ENCODE peak calls at places on chromosome 1, in ten cellular contexts. H, F, M, W, J, N, K, Q, O and E are unnamed samples. For H3K4me1, the result is how much of the 10 kb centered on the place peaks cover.

GRCh38 chr1:178465011-178465410 is 31.8 kb downstream of the CLEC20A start:
- DNase-seq in H (no peak), M (peak), Q (no peak), K (no peak), F (no peak), W (no peak), O (no peak), N (no peak), J (no peak), E (no peak)

GRCh38 chr1:35857830-35858229 is 25.2 kb upstream of the AGO1 start:
- DNase-seq in F (peak), Q (no peak), O (no peak), N (no peak), K (no peak), M (peak), H (no peak), W (peak), J (peak), E (no peak)

GRCh38 chr1:119475866-119476439 is 31.1 kb upstream of the HSD3B1 start:
- DNase-seq in K (peak), W (peak), F (peak), J (peak), Q (peak), H (peak), M (peak), N (no peak), O (no peak), E (no peak)

GRCh38 chr1:229388876-229389580 is 44.9 kb downstream of the ACTA1 start:
- DNase-seq in M (peak), Q (no peak), K (no peak), N (peak), W (no peak), F (no peak), H (no peak), J (no peak), O (no peak), E (no peak)

GRCh38 chr1:98870959-98871903 is 133.4 kb downstream of the PLPPR5 start:
- DNase-seq in K (no peak), J (peak), H (no peak), F (no peak), N (no peak), Q (no peak), O (no peak), W (no peak), M (no peak), E (no peak)

GRCh38 chr1:59137968-59138367 is 158.9 kb upstream of the FGGY start:
- DNase-seq in J (no peak), O (no peak), M (no peak), H (no peak), W (no peak), F (no peak), Q (no peak), N (no peak), K (no peak), E (no peak)

GRCh38 chr1:8217011-8217711 is 100.8 kb upstream of the SLC45A1 start:
- DNase-seq in Q (peak), M (no peak), W (peak), H (peak), F (no peak), N (no peak), J (peak), K (peak), O (no peak), E (peak)

GRCh38 chr1:121417289-121417955 is 232.6 kb downstream of the SRGAP2C start:
- DNase-seq in N (no peak), K (no peak), M (no peak), F (no peak), O (no peak), Q (no peak), H (no peak), J (peak), W (no peak), E (no peak)

GRCh38 chr1:109892476-109893368 is 17.9 kb upstream of the CSF1 start:
- DNase-seq in H (no peak), J (peak), W (no peak), F (no peak), N (peak), M (no peak), O (no peak), Q (no peak), K (no peak), E (no peak)

GRCh38 chr1:183024352-183025337 is 1.4 kb downstream of the LAMC1 start:
- DNase-seq in H (no peak), Q (no peak), O (no peak), K (no peak), F (no peak), N (peak), M (peak), J (no peak), W (peak), E (no peak)

GRCh38 chr1:203304391-203304918 is 864 bp upstream of the BTG2 start:
- DNase-seq in F (no peak), Q (peak), H (no peak), O (no peak), M (no peak), J (no peak), N (no peak), K (peak), W (no peak), E (no peak)

GRCh38 chr1:226656601-226657277 is 82.3 kb downstream of the ITPKB start:
- DNase-seq in F (no peak), J (no peak), N (no peak), K (peak), M (peak), H (peak), W (no peak), O (peak), Q (peak), E (peak)
- H3K4me1 ChIP-seq in F (under half), J (under half), N (under half), K (half or more), M (under half), H (under half), W (half or more), O (under half), Q (under half), E (under half)

DNA sequence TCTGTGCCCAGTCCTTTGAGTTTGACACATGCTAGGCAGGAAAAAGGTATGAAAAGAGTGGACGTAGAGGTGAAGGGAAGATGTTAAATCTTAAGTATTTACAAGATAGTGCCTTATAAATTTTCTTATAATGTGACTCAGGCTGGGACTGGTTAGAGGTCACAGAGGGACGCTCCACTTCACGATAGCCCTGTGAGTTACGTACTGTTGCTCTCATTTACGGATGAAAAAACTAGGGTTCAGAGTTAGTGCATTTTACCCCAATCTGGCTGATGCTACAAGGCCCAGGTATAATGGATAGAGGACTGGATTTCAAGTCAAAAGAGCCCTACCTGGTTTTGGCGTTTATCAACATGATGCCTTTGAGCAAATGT is 1.4 kb upstream of the TUT4 start:
- DNase-seq in F (no peak), H (no peak), Q (no peak), W (peak), O (no peak), J (no peak), N (no peak), M (peak), K (no peak), E (no peak)
- H3K4me3 ChIP-seq in F (no peak), H (peak), Q (no peak), W (peak), O (no peak), J (peak), N (peak), M (peak), K (no peak), E (no peak)

DNA sequence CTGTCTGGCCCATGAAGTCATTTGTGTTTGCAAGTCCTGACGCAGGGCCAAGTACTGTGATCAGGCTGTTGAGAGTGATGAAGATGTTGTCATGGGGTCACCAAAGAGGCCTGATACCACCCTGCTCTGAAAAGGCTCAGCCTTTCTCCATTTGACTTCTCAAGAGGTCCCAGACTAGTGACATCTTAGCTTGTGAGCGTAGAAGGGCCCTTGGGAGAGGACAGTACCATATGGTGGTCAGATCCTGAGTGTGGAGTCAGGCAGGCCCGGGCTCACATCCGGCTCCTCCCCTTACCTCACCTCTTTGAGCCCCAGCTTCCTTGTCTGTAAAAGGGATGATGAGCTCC is 29.6 kb downstream of the SERINC2 start:
- DNase-seq in M (no peak), H (no peak), K (no peak), O (no peak), N (no peak), J (no peak), W (no peak), Q (no peak), F (no peak), E (no peak)
- H3K27ac ChIP-seq in M (no peak), H (no peak), K (no peak), O (no peak), N (no peak), J (no peak), W (no peak), Q (peak), F (no peak), E (no peak)

GRCh38 chr1:9593492-9594465 is 5.1 kb downstream of the TMEM201 start:
- DNase-seq in F (peak), M (peak), Q (no peak), K (peak), H (peak), J (peak), O (no peak), W (peak), N (peak), E (peak)
- H3K4me1 ChIP-seq in F (half or more), M (under half), Q (under half), K (under half), H (half or more), J (under half), O (under half), W (half or more), N (under half), E (under half)

DNA sequence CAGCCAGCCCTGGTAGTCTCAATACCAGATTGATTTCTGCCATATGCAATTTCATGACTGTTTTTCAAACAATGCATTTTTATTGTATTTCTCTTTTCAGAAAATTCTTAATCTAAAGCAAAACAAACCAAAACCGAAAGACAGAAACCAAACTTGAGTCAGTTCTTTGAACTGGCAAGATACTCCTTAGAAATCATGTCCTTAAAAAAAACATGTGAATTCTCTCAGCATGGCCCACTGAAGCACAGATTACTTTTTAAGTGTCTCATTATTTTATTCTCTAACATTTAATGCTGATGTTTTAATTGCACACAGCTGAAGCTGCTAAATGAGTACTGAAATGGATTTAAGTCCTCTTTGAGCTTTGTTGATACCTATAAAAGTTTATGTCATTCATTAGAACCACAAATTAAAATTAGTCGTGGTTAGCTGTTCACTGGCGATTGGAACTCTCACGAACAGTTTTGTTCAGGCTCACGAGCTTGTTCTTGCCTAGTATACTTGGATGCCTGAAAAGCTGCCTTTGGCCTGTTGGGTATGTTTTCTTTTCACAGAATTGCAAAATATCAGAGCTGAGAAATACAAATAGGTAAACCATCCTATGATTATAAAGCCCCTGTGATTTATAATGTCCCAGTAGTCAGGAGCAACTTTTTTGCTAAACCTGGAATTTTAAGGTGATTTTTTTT is 87.5 kb downstream of the CAMTA1 start:
- DNase-seq in M (peak), J (no peak), Q (no peak), N (peak), O (no peak), W (no peak), K (no peak), F (no peak), H (no peak), E (no peak)
- H3K4me3 ChIP-seq in M (no peak), J (no peak), Q (no peak), N (no peak), O (no peak), W (no peak), K (no peak), F (no peak), H (no peak), E (no peak)

DNA sequence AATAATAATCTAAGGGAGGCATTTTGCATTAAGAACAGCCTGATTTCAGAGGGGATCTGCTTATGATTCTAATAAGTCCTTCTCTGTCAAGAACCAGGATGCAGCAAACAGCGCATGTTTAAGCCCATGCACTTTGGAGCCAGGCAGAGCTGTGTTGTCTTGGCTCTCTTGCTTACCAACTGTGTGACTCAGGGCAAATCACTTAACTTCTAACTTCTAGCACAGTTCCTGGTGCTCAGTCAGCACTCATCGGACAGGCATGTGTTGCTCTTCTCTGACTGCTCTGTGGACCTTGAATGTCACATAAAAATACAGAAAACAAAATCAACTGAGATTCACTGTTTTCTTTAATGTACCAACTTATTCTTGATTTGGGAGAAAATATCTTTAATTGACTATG is 56.4 kb upstream of the CNN3 start:
- DNase-seq in K (no peak), H (no peak), O (no peak), F (no peak), M (peak), J (no peak), N (peak), Q (no peak), W (no peak), E (no peak)
- H3K27ac ChIP-seq in K (no peak), H (peak), O (no peak), F (no peak), M (no peak), J (no peak), N (peak), Q (no peak), W (no peak), E (peak)